ENCODE peak calls at places on chromosome 6, in four cellular contexts. Q is Caki2, T is HuH-7.5, M is cardiac fibroblast. P is an unnamed sample.

GRCh38 chr6:4345543-4345942 is 210.2 kb upstream of the ECI2 start:
- DNase-seq in Q (no peak), T (no peak), M (no peak), P (no peak)

GRCh38 chr6:26187981-26188635 is 100.9 kb downstream of the HFE start:
- DNase-seq in Q (peak; percentile 65), T (no peak), M (peak; percentile 43), P (no peak)

GRCh38 chr6:145318952-145319351 is 416.4 kb downstream of the EPM2A start:
- DNase-seq in Q (no peak), T (no peak), M (no peak), P (no peak)

GRCh38 chr6:149078383-149078782 is 239.1 kb upstream of the TAB2 start:
- DNase-seq in Q (no peak), T (no peak), M (no peak), P (no peak)

GRCh38 chr6:143689852-143690251 is 12.1 kb downstream of the PHACTR2 start:
- DNase-seq in Q (no peak), T (no peak), M (no peak), P (no peak)

GRCh38 chr6:73923899-73924485 is 228.0 kb downstream of the CD109 start:
- DNase-seq in Q (no peak), T (no peak), M (peak; percentile 67), P (no peak)

GRCh38 chr6:133938533-133938932 is 14.5 kb upstream of the TBPL1 start:
- DNase-seq in Q (no peak), T (no peak), M (no peak), P (no peak)

GRCh38 chr6:42217165-42217522 is 517 bp downstream of the MRPS10 start:
- DNase-seq in Q (no peak), T (no peak), M (no peak), P (no peak)

GRCh38 chr6:42745083-42745637 is 743 bp downstream of the TBCC start:
- DNase-seq in Q (peak; percentile 38), T (no peak), M (peak; percentile 19), P (no peak)

GRCh38 chr6:104656235-104656634 is 203.5 kb downstream of the HACE1 start:
- DNase-seq in Q (no peak), T (no peak), M (no peak), P (no peak)

GRCh38 chr6:40668203-40668602 is 81.0 kb upstream of the LRFN2 start:
- DNase-seq in Q (no peak), T (no peak), M (no peak), P (no peak)

GRCh38 chr6:53359843-53360834 is 11.4 kb upstream of the ELOVL5 start:
- DNase-seq in Q (no peak), T (no peak), M (no peak), P (peak; percentile 22)

GRCh38 chr6:63492476-63492875 is 79.8 kb upstream of the LOC128125822 start:
- DNase-seq in Q (no peak), T (no peak), M (no peak), P (no peak)

GRCh38 chr6:132199343-132199742 is 201.9 kb downstream of the MOXD1 start:
- DNase-seq in Q (no peak), T (no peak), M (peak; percentile 50), P (peak; percentile 78)

GRCh38 chr6:70280462-70280861 is 22.4 kb downstream of the COL9A1 start:
- DNase-seq in Q (no peak), T (no peak), M (no peak), P (no peak)

GRCh38 chr6:152776833-152777232 is 26.2 kb downstream of the VIP start:
- DNase-seq in Q (no peak), T (no peak), M (no peak), P (no peak)